ENCODE peak calls at places on chromosomes 12 and 14, in five cellular contexts. O is HTR-8/SVneo; K is foreskin melanocyte; R is M059J; J is stimulated activated CD4-positive, alpha-beta T cell treated with anti-CD3 and anti-CD28 coated beads, Interleukin-2, amount 100 ng/mL, for 48 hours. X is an unnamed sample.

GRCh38 chr12:15050664-15051063 is 77.8 kb downstream of the PDE6H start:
- DNase-seq in O (no peak), K (no peak), R (peak), J (no peak), X (no peak)

GRCh38 chr12:117912756-117913155 is 56.0 kb downstream of the KSR2 start:
- DNase-seq in O (no peak), K (no peak), R (no peak), J (no peak), X (no peak)

GRCh38 chr14:19729763-19730162 is 13.6 kb upstream of the OR4Q3 start:
- DNase-seq in O (no peak), K (no peak), R (no peak), J (no peak), X (no peak)

GRCh38 chr14:49585803-49586672 is at the start of gene RPS29:
- DNase-seq in O (peak), K (peak), R (peak), J (peak), X (peak)

GRCh38 chr12:71214511-71215285 is 56.9 kb upstream of the TSPAN8 start:
- DNase-seq in O (no peak), K (no peak), R (no peak), J (no peak), X (no peak)

GRCh38 chr14:104135904-104136471 is 2.4 kb upstream of the KIF26A start:
- DNase-seq in O (no peak), K (no peak), R (no peak), J (no peak), X (no peak)

GRCh38 chr14:97458302-97459137 is 661.3 kb downstream of the VRK1 start:
- DNase-seq in O (no peak), K (no peak), R (peak), J (peak), X (peak)

GRCh38 chr12:109773384-109774011 is 59.7 kb downstream of the TRPV4 start:
- DNase-seq in O (no peak), K (no peak), R (no peak), J (no peak), X (peak)

GRCh38 chr12:21657336-21658077 is at the start of gene LDHB:
- DNase-seq in O (peak), K (peak), R (peak), J (peak), X (peak)

GRCh38 chr12:90801776-90802175 is 153.2 kb downstream of the CCER1 start:
- DNase-seq in O (no peak), K (peak), R (peak), J (no peak), X (no peak)